ENCODE peak calls at places on chromosome 18, in ten cellular contexts. One of them, this sample, is unnamed.

GRCh38 chr18:11034816-11035215 is 114.6 kb downstream of the PIEZO2 start:
- DNase-seq in NCI-H1092: no peak
- DNase-seq in Caki2: no peak
- DNase-seq in sciatic nerve: no peak
- DNase-seq in A549: no peak
- DNase-seq in MG63: peak
- DNase-seq in frontal cortex: no peak
- DNase-seq in hypothalamus: no peak
- DNase-seq in activated CD8-positive, alpha-beta memory T cell treated with anti-CD3 and anti-CD28 coated beads, Interleukin-2, amount 50 U/mL, for 48 hours: no peak
- DNase-seq in cardiac muscle cell: peak
- DNase-seq in this sample: no peak

GRCh38 chr18:49893036-49893435 is 79.7 kb upstream of the ACAA2 start:
- DNase-seq in NCI-H1092: no peak
- DNase-seq in Caki2: no peak
- DNase-seq in sciatic nerve: peak
- DNase-seq in A549: no peak
- DNase-seq in MG63: no peak
- DNase-seq in frontal cortex: no peak
- DNase-seq in hypothalamus: no peak
- DNase-seq in activated CD8-positive, alpha-beta memory T cell treated with anti-CD3 and anti-CD28 coated beads, Interleukin-2, amount 50 U/mL, for 48 hours: no peak
- DNase-seq in cardiac muscle cell: no peak
- DNase-seq in this sample: no peak

GRCh38 chr18:66534110-66534509 is 69.8 kb downstream of the CDH19 start:
- DNase-seq in NCI-H1092: peak
- DNase-seq in Caki2: no peak
- DNase-seq in sciatic nerve: no peak
- DNase-seq in A549: no peak
- DNase-seq in MG63: no peak
- DNase-seq in frontal cortex: no peak
- DNase-seq in hypothalamus: no peak
- DNase-seq in activated CD8-positive, alpha-beta memory T cell treated with anti-CD3 and anti-CD28 coated beads, Interleukin-2, amount 50 U/mL, for 48 hours: no peak
- DNase-seq in cardiac muscle cell: no peak
- DNase-seq in this sample: no peak

GRCh38 chr18:22074343-22075070 is 94.9 kb upstream of the GATA6 start:
- DNase-seq in NCI-H1092: no peak
- DNase-seq in Caki2: no peak
- DNase-seq in sciatic nerve: no peak
- DNase-seq in A549: no peak
- DNase-seq in MG63: no peak
- DNase-seq in frontal cortex: no peak
- DNase-seq in hypothalamus: no peak
- DNase-seq in activated CD8-positive, alpha-beta memory T cell treated with anti-CD3 and anti-CD28 coated beads, Interleukin-2, amount 50 U/mL, for 48 hours: no peak
- DNase-seq in cardiac muscle cell: no peak
- DNase-seq in this sample: no peak

GRCh38 chr18:74213429-74213828 is 65.1 kb downstream of the TIMM21 start:
- DNase-seq in NCI-H1092: no peak
- DNase-seq in Caki2: no peak
- DNase-seq in sciatic nerve: no peak
- DNase-seq in A549: no peak
- DNase-seq in MG63: no peak
- DNase-seq in frontal cortex: no peak
- DNase-seq in hypothalamus: no peak
- DNase-seq in activated CD8-positive, alpha-beta memory T cell treated with anti-CD3 and anti-CD28 coated beads, Interleukin-2, amount 50 U/mL, for 48 hours: no peak
- DNase-seq in cardiac muscle cell: no peak
- DNase-seq in this sample: no peak

GRCh38 chr18:35590935-35591334 is 9.4 kb downstream of the GALNT1 start:
- DNase-seq in NCI-H1092: no peak
- DNase-seq in Caki2: no peak
- DNase-seq in sciatic nerve: no peak
- DNase-seq in A549: no peak
- DNase-seq in MG63: no peak
- DNase-seq in frontal cortex: no peak
- DNase-seq in hypothalamus: no peak
- DNase-seq in activated CD8-positive, alpha-beta memory T cell treated with anti-CD3 and anti-CD28 coated beads, Interleukin-2, amount 50 U/mL, for 48 hours: no peak
- DNase-seq in cardiac muscle cell: no peak
- DNase-seq in this sample: no peak

GRCh38 chr18:63617049-63617995 is 26.7 kb downstream of the SERPINB4 start:
- DNase-seq in NCI-H1092: peak
- DNase-seq in Caki2: no peak
- DNase-seq in sciatic nerve: no peak
- DNase-seq in A549: no peak
- DNase-seq in MG63: no peak
- DNase-seq in frontal cortex: no peak
- DNase-seq in hypothalamus: no peak
- DNase-seq in activated CD8-positive, alpha-beta memory T cell treated with anti-CD3 and anti-CD28 coated beads, Interleukin-2, amount 50 U/mL, for 48 hours: no peak
- DNase-seq in cardiac muscle cell: no peak
- DNase-seq in this sample: no peak

GRCh38 chr18:22254088-22254487 is 84.7 kb downstream of the GATA6 start:
- DNase-seq in NCI-H1092: no peak
- DNase-seq in Caki2: no peak
- DNase-seq in sciatic nerve: no peak
- DNase-seq in A549: no peak
- DNase-seq in MG63: no peak
- DNase-seq in frontal cortex: no peak
- DNase-seq in hypothalamus: no peak
- DNase-seq in activated CD8-positive, alpha-beta memory T cell treated with anti-CD3 and anti-CD28 coated beads, Interleukin-2, amount 50 U/mL, for 48 hours: no peak
- DNase-seq in cardiac muscle cell: no peak
- DNase-seq in this sample: no peak

GRCh38 chr18:11110509-11110908 is 38.9 kb downstream of the PIEZO2 start:
- DNase-seq in NCI-H1092: no peak
- DNase-seq in Caki2: no peak
- DNase-seq in sciatic nerve: no peak
- DNase-seq in A549: no peak
- DNase-seq in MG63: no peak
- DNase-seq in frontal cortex: no peak
- DNase-seq in hypothalamus: no peak
- DNase-seq in activated CD8-positive, alpha-beta memory T cell treated with anti-CD3 and anti-CD28 coated beads, Interleukin-2, amount 50 U/mL, for 48 hours: no peak
- DNase-seq in cardiac muscle cell: no peak
- DNase-seq in this sample: no peak

GRCh38 chr18:54612237-54612636 is 21.2 kb downstream of the DYNAP start:
- DNase-seq in NCI-H1092: no peak
- DNase-seq in Caki2: no peak
- DNase-seq in sciatic nerve: no peak
- DNase-seq in A549: no peak
- DNase-seq in MG63: no peak
- DNase-seq in frontal cortex: no peak
- DNase-seq in hypothalamus: no peak
- DNase-seq in activated CD8-positive, alpha-beta memory T cell treated with anti-CD3 and anti-CD28 coated beads, Interleukin-2, amount 50 U/mL, for 48 hours: no peak
- DNase-seq in cardiac muscle cell: no peak
- DNase-seq in this sample: no peak

GRCh38 chr18:36724591-36725001 is 104.2 kb downstream of the TPGS2 start:
- DNase-seq in NCI-H1092: no peak
- DNase-seq in Caki2: no peak
- DNase-seq in sciatic nerve: peak
- DNase-seq in A549: no peak
- DNase-seq in MG63: peak
- DNase-seq in frontal cortex: no peak
- DNase-seq in hypothalamus: no peak
- DNase-seq in activated CD8-positive, alpha-beta memory T cell treated with anti-CD3 and anti-CD28 coated beads, Interleukin-2, amount 50 U/mL, for 48 hours: no peak
- DNase-seq in cardiac muscle cell: peak
- DNase-seq in this sample: no peak

GRCh38 chr18:46497129-46497528 is 159.9 kb downstream of the LOXHD1 start:
- DNase-seq in NCI-H1092: no peak
- DNase-seq in Caki2: peak
- DNase-seq in sciatic nerve: no peak
- DNase-seq in A549: no peak
- DNase-seq in MG63: peak
- DNase-seq in frontal cortex: no peak
- DNase-seq in hypothalamus: no peak
- DNase-seq in activated CD8-positive, alpha-beta memory T cell treated with anti-CD3 and anti-CD28 coated beads, Interleukin-2, amount 50 U/mL, for 48 hours: peak
- DNase-seq in cardiac muscle cell: peak
- DNase-seq in this sample: no peak

GRCh38 chr18:35159782-35160181 is 81.1 kb upstream of the ZNF397 start:
- DNase-seq in NCI-H1092: no peak
- DNase-seq in Caki2: no peak
- DNase-seq in sciatic nerve: no peak
- DNase-seq in A549: no peak
- DNase-seq in MG63: no peak
- DNase-seq in frontal cortex: no peak
- DNase-seq in hypothalamus: no peak
- DNase-seq in activated CD8-positive, alpha-beta memory T cell treated with anti-CD3 and anti-CD28 coated beads, Interleukin-2, amount 50 U/mL, for 48 hours: no peak
- DNase-seq in cardiac muscle cell: no peak
- DNase-seq in this sample: no peak

GRCh38 chr18:79403723-79404566 is 8.2 kb downstream of the NFATC1 start:
- DNase-seq in NCI-H1092: no peak
- DNase-seq in Caki2: no peak
- DNase-seq in sciatic nerve: no peak
- DNase-seq in A549: no peak
- DNase-seq in MG63: no peak
- DNase-seq in frontal cortex: no peak
- DNase-seq in hypothalamus: no peak
- DNase-seq in activated CD8-positive, alpha-beta memory T cell treated with anti-CD3 and anti-CD28 coated beads, Interleukin-2, amount 50 U/mL, for 48 hours: no peak
- DNase-seq in cardiac muscle cell: no peak
- DNase-seq in this sample: no peak

GRCh38 chr18:9629709-9630108 is 15.3 kb upstream of the PPP4R1 start:
- DNase-seq in NCI-H1092: no peak
- DNase-seq in Caki2: no peak
- DNase-seq in sciatic nerve: no peak
- DNase-seq in A549: no peak
- DNase-seq in MG63: no peak
- DNase-seq in frontal cortex: no peak
- DNase-seq in hypothalamus: no peak
- DNase-seq in activated CD8-positive, alpha-beta memory T cell treated with anti-CD3 and anti-CD28 coated beads, Interleukin-2, amount 50 U/mL, for 48 hours: no peak
- DNase-seq in cardiac muscle cell: peak
- DNase-seq in this sample: no peak

GRCh38 chr18:55319517-55319905 is 268.5 kb downstream of the TCF4 start:
- DNase-seq in NCI-H1092: no peak
- DNase-seq in Caki2: no peak
- DNase-seq in sciatic nerve: no peak
- DNase-seq in A549: no peak
- DNase-seq in MG63: no peak
- DNase-seq in frontal cortex: no peak
- DNase-seq in hypothalamus: no peak
- DNase-seq in activated CD8-positive, alpha-beta memory T cell treated with anti-CD3 and anti-CD28 coated beads, Interleukin-2, amount 50 U/mL, for 48 hours: no peak
- DNase-seq in cardiac muscle cell: peak
- DNase-seq in this sample: no peak

GRCh38 chr18:55415258-55415871 is 172.6 kb downstream of the TCF4 start:
- DNase-seq in NCI-H1092: peak
- DNase-seq in Caki2: peak
- DNase-seq in sciatic nerve: peak
- DNase-seq in A549: peak
- DNase-seq in MG63: peak
- DNase-seq in frontal cortex: no peak
- DNase-seq in hypothalamus: peak
- DNase-seq in activated CD8-positive, alpha-beta memory T cell treated with anti-CD3 and anti-CD28 coated beads, Interleukin-2, amount 50 U/mL, for 48 hours: peak
- DNase-seq in cardiac muscle cell: peak
- DNase-seq in this sample: no peak

GRCh38 chr18:23994361-23994902 is 20.1 kb upstream of the TTC39C start:
- DNase-seq in NCI-H1092: peak
- DNase-seq in Caki2: peak
- DNase-seq in sciatic nerve: no peak
- DNase-seq in A549: no peak
- DNase-seq in MG63: peak
- DNase-seq in frontal cortex: no peak
- DNase-seq in hypothalamus: no peak
- DNase-seq in activated CD8-positive, alpha-beta memory T cell treated with anti-CD3 and anti-CD28 coated beads, Interleukin-2, amount 50 U/mL, for 48 hours: no peak
- DNase-seq in cardiac muscle cell: peak
- DNase-seq in this sample: peak

GRCh38 chr18:48974304-48975220 is 23.8 kb upstream of the SMAD7 start:
- DNase-seq in NCI-H1092: no peak
- DNase-seq in Caki2: no peak
- DNase-seq in sciatic nerve: no peak
- DNase-seq in A549: no peak
- DNase-seq in MG63: no peak
- DNase-seq in frontal cortex: peak
- DNase-seq in hypothalamus: no peak
- DNase-seq in activated CD8-positive, alpha-beta memory T cell treated with anti-CD3 and anti-CD28 coated beads, Interleukin-2, amount 50 U/mL, for 48 hours: no peak
- DNase-seq in cardiac muscle cell: no peak
- DNase-seq in this sample: no peak

GRCh38 chr18:79200546-79201268 is 131.5 kb downstream of the ATP9B start:
- DNase-seq in NCI-H1092: no peak
- DNase-seq in Caki2: no peak
- DNase-seq in sciatic nerve: peak
- DNase-seq in A549: no peak
- DNase-seq in MG63: no peak
- DNase-seq in frontal cortex: no peak
- DNase-seq in hypothalamus: peak
- DNase-seq in activated CD8-positive, alpha-beta memory T cell treated with anti-CD3 and anti-CD28 coated beads, Interleukin-2, amount 50 U/mL, for 48 hours: no peak
- DNase-seq in cardiac muscle cell: peak
- DNase-seq in this sample: peak

GRCh38 chr18:61333746-61334490 is 688 bp downstream of the CDH20 start:
- DNase-seq in NCI-H1092: peak
- DNase-seq in Caki2: no peak
- DNase-seq in sciatic nerve: no peak
- DNase-seq in A549: no peak
- DNase-seq in MG63: peak
- DNase-seq in frontal cortex: peak
- DNase-seq in hypothalamus: peak
- DNase-seq in activated CD8-positive, alpha-beta memory T cell treated with anti-CD3 and anti-CD28 coated beads, Interleukin-2, amount 50 U/mL, for 48 hours: no peak
- DNase-seq in cardiac muscle cell: peak
- DNase-seq in this sample: peak

GRCh38 chr18:35163736-35164532 is 76.9 kb upstream of the ZNF397 start:
- DNase-seq in NCI-H1092: no peak
- DNase-seq in Caki2: no peak
- DNase-seq in sciatic nerve: no peak
- DNase-seq in A549: no peak
- DNase-seq in MG63: no peak
- DNase-seq in frontal cortex: no peak
- DNase-seq in hypothalamus: no peak
- DNase-seq in activated CD8-positive, alpha-beta memory T cell treated with anti-CD3 and anti-CD28 coated beads, Interleukin-2, amount 50 U/mL, for 48 hours: no peak
- DNase-seq in cardiac muscle cell: no peak
- DNase-seq in this sample: no peak

GRCh38 chr18:73164430-73164829 is 296.6 kb upstream of the NETO1 start:
- DNase-seq in NCI-H1092: no peak
- DNase-seq in Caki2: no peak
- DNase-seq in sciatic nerve: no peak
- DNase-seq in A549: no peak
- DNase-seq in MG63: no peak
- DNase-seq in frontal cortex: no peak
- DNase-seq in hypothalamus: no peak
- DNase-seq in activated CD8-positive, alpha-beta memory T cell treated with anti-CD3 and anti-CD28 coated beads, Interleukin-2, amount 50 U/mL, for 48 hours: no peak
- DNase-seq in cardiac muscle cell: no peak
- DNase-seq in this sample: no peak